ENCODE peak calls at places on chromosomes 11 and 22, in five cellular contexts. B, A, P, Y and R are unnamed samples.

GRCh38 chr11:9109858-9110731 is 18.7 kb upstream of the SCUBE2 start:
- DNase-seq in B (no peak), A (no peak), P (no peak), Y (no peak), R (no peak)

GRCh38 chr22:45420539-45420938 is 7.0 kb downstream of the RIBC2 start:
- DNase-seq in B (no peak), A (no peak), P (no peak), Y (no peak), R (no peak)

GRCh38 chr22:24592846-24593809 is at the start of gene LRRC75B:
- DNase-seq in B (peak; percentile 39), A (peak; percentile 91), P (peak; percentile 91), Y (peak; percentile 95), R (peak; percentile 53)

GRCh38 chr22:33438273-33438672 is 380.1 kb upstream of the SYN3 start:
- DNase-seq in B (no peak), A (no peak), P (no peak), Y (no peak), R (peak; percentile 36)

GRCh38 chr11:2417856-2418705 is 17.5 kb downstream of the TSSC4 start:
- DNase-seq in B (no peak), A (no peak), P (no peak), Y (no peak), R (no peak)

GRCh38 chr11:10327254-10327653 is 22.4 kb downstream of the ADM start:
- DNase-seq in B (no peak), A (no peak), P (no peak), Y (no peak), R (no peak)

GRCh38 chr11:103610435-103610834 is 426.0 kb upstream of the DDI1 start:
- DNase-seq in B (no peak), A (no peak), P (no peak), Y (no peak), R (no peak)

GRCh38 chr22:23777776-23778575 is 5.3 kb downstream of the MMP11 start:
- DNase-seq in B (no peak), A (peak; percentile 69), P (no peak), Y (peak; percentile 90), R (no peak)

GRCh38 chr11:112298535-112298934 is 37.9 kb upstream of the PLET1 start:
- DNase-seq in B (no peak), A (no peak), P (no peak), Y (peak; percentile 75), R (no peak)

GRCh38 chr11:63537293-63538101 is 889 bp downstream of the PLAAT4 start:
- DNase-seq in B (peak; percentile 42), A (no peak), P (peak; percentile 86), Y (peak; percentile 94), R (no peak)

GRCh38 chr11:65619281-65619928 is 3.8 kb downstream of the PCNX3 start:
- DNase-seq in B (no peak), A (no peak), P (no peak), Y (peak; percentile 63), R (no peak)

GRCh38 chr11:120613264-120614226 is 102.0 kb downstream of the GRIK4 start:
- DNase-seq in B (no peak), A (peak; percentile 65), P (no peak), Y (no peak), R (no peak)

DNA sequence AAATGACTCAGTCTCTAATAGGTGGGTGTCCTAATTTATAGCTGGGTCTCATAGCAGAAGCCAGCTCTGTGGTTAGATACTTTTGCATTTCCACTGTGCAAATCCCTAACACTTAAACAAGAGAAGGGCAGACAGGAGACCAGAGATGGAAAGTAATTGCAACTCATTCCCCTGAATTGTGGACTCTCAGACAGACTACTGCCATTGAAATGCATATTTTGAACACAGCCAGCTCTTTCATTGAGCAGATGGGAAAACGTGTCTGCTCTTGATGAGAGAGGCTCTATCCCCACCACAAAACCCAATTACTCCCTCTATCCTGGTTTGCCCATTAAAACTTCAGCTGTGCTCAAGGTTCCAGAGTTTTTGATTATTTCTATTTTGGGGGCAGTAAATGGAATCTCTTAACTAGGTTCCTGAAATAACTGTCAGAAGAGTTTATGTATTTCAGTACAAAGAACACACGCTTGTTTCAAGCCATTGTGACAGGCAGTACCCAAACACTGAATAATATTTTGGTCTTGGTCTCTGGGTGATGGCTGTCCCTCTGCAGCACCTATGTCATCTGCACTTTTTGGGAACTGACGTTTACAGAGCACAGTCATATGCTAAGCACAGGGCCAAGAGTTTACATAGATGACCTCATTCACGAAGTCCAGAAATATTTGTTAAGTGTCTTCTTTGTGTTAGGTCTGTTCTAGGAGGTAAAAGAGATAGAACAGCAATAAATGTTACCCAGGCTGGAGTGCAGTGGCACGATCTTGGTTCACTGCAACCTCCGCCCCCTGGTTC is 41.7 kb downstream of the FAM227A start:
- DNase-seq in B (no peak), A (no peak), P (no peak), Y (no peak), R (no peak)
- H3K27ac ChIP-seq in B (no peak overlapping the region), A (no peak overlapping the region), P (no peak overlapping the region), Y (no peak overlapping the region), R (no peak overlapping the region)

DNA sequence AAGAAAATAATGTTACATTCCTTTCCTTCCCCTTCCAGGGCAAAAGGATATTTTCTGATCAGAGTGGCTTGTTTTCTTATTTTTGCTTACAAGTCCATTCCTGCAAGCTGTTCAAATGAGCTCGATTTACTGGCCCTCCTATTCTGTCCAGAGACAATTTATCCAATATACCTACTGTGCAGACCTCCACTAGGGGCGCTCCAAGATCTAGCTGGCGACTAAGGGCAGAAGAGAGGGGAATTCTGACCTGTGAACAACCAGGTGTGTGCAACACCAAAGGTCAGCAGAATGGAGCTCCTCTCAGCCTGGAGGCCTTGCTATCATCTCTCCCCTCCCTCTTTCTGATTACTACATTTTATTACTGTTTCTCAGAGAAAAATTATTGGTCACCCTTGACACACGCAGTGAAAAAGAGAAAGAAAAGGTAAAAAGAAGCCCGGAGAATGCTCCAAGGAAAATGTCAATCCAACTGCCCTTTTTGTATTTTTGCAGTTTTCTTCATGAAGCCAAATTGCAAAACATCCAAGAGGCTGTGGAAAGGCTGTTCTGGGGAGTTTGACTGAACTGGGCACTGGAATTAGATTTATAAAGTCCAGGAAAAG is 3.2 kb downstream of the SEZ6L start:
- DNase-seq in B (no peak), A (peak; percentile 77), P (peak; percentile 60), Y (no peak), R (no peak)
- TF ChIP-seq CTCF in B (peak; percentile 45), A (peak; percentile 71), P (peak; percentile 44), Y (peak; percentile 9), R (peak; percentile 57)

GRCh38 chr11:56151376-56151775 is 8.7 kb downstream of the OR8K5 start:
- DNase-seq in B (no peak), A (no peak), P (no peak), Y (no peak), R (no peak)

DNA sequence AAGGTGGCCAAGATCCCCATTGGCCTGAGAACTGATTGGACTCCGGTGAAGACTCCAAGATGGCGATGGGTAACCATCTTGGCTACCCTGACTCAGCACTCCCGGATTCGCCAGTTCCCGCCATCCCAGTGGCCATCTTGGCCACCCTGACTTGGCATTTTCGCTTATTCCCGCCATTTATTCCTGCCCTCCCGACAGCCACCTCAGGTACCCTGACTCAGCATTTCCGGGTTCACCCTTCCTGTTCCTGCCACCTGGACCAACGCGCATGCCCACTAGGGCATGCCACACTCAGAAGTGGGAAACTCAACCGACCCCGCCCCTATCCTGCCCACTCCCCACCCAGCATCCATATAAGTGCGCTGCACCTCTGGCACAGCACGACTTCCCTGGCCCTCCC is 7.8 kb downstream of the OR8K5 start:
- DNase-seq in B (no peak), A (no peak), P (no peak), Y (no peak), R (no peak)
- H3K9me3 ChIP-seq in B (no peaks in the 10 kb centered on the region), A (no peaks in the 10 kb centered on the region), P (peaks cover 5% of the 10 kb centered on the region), Y (no peaks in the 10 kb centered on the region), R (peaks cover 19% of the 10 kb centered on the region)

DNA sequence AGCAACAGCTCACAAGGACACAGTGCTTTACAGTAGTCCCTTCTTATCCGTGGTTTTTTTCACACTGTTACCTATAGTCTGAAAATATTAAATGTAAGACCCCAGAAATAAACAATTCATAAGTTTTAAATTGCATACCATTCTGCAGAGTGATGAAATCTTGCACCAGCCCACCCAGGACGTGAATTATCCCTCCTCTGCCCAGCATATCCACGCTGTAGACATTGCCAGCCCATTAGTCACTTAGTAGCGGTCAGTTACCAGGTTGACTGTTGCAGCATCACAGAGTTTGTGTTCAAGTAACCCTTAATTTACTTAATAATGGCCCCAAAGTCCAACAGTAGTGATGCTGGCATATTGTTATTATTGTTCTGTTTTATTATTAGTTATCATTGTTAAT is 3.6 kb downstream of the CLTCL1 start:
- DNase-seq in B (no peak), A (no peak), P (no peak), Y (no peak), R (peak; percentile 61)
- H3K27ac ChIP-seq in B (no peak overlapping the region), A (no peak overlapping the region), P (no peak overlapping the region), Y (no peak overlapping the region), R (peak overlapping the region; percentile 52)

DNA sequence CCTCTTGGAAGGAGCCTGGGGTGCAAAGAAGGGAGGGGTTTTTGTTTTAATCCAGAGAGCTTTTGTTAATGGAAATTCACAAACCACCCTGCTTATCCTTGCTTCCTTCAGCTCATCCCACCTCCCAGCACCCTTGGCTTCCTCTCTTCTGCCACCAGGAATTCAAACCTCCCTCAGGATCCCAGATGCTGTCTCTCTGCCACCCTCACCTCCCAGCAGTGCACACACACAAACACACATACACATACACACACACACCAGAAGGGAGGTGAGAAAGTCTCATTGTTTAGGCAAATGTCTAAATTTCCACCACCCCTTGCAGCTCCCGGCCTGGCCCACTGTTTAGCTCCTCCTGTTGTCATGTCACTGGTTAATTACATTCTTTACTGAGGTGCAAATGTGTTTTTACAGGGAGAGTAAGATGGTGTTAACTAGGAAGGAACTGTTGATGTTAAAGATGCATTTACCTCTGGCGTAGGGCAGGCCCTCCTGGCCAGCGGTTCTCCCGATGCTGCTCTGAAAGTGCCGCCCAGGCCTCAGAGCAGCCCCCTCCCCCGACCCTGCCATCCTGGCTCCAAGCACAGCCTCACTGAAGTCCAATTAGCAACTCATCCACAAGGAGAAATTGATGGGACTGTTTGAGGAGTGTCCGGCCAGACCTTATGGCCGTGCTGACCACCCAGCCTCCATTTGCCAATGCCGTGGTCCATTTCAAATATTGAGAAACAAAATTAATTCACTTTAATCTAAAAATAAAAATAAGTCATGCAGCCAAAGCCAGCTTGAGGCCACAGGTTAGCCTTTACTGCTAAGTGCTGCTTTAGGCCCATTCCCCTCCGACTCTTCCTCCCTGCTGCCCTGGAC is 165.4 kb downstream of the FEZ1 start:
- DNase-seq in B (no peak), A (no peak), P (no peak), Y (no peak), R (no peak)
- TF ChIP-seq CTCF in B (no peak), A (no peak), P (no peak), Y (no peak), R (no peak)

GRCh38 chr11:1174441-1175370 is 17.0 kb downstream of the MUC5AC start:
- DNase-seq in B (no peak), A (no peak), P (no peak), Y (no peak), R (no peak)
- H3K9me3 ChIP-seq in B (no peaks in the 10 kb centered on the region), A (no peaks in the 10 kb centered on the region), P (no peaks in the 10 kb centered on the region), Y (no peaks in the 10 kb centered on the region), R (peaks cover 74% of the 10 kb centered on the region)

GRCh38 chr22:48724899-48725298 is 1102.8 kb downstream of the BRD1 start:
- DNase-seq in B (no peak), A (no peak), P (no peak), Y (no peak), R (no peak)
- H3K27ac ChIP-seq in B (no peak overlapping the region), A (no peak overlapping the region), P (no peak overlapping the region), Y (no peak overlapping the region), R (no peak overlapping the region)

GRCh38 chr11:5390210-5390609 is 6.6 kb downstream of the OR51M1 start:
- DNase-seq in B (no peak), A (no peak), P (no peak), Y (no peak), R (no peak)
- TF ChIP-seq CTCF in B (no peak), A (no peak), P (no peak), Y (no peak), R (peak; percentile 25)